ENCODE peak calls at places on chromosomes 16 and 17, in five cellular contexts. P is PC-3, Q is DND-41, I is mammary epithelial cell, R is mesendoderm. L is an unnamed sample.

GRCh38 chr17:59753522-59754467 is 46.3 kb downstream of the VMP1 start:
- DNase-seq in Q (peak; percentile 34), R (peak; percentile 85), I (peak; percentile 83), P (peak; percentile 97), L (peak; percentile 96)

GRCh38 chr16:87541004-87541881 is 48.4 kb upstream of the ZCCHC14 start:
- DNase-seq in I (no peak), P (peak; percentile 40), R (no peak), Q (no peak), L (peak; percentile 85)

GRCh38 chr17:63446218-63446980 is at the start of gene CYB561:
- DNase-seq in R (peak; percentile 81), Q (no peak), P (peak; percentile 90), I (peak; percentile 63), L (peak; percentile 80)

GRCh38 chr17:73838815-73839214 is 194.6 kb upstream of the SDK2 start:
- DNase-seq in I (no peak), Q (no peak), P (no peak), R (no peak), L (no peak)

GRCh38 chr16:12971216-12971615 is 69.8 kb downstream of the SHISA9 start:
- DNase-seq in I (peak; percentile 95), Q (peak; percentile 33), P (peak; percentile 45), R (peak; percentile 59), L (peak; percentile 24)

GRCh38 chr17:48095611-48096010 is 5.7 kb downstream of the CBX1 start:
- DNase-seq in R (no peak), P (no peak), Q (no peak), I (no peak), L (peak; percentile 34)

GRCh38 chr16:67170168-67170947 is at the start of gene NOL3:
- DNase-seq in Q (peak; percentile 66), R (peak; percentile 90), P (peak; percentile 80), I (peak; percentile 73), L (peak; percentile 93)

GRCh38 chr17:33140413-33141099 is 148.9 kb downstream of the SPACA3 start:
- DNase-seq in Q (no peak), R (no peak), P (no peak), I (no peak), L (no peak)

GRCh38 chr16:75238853-75239371 is 12.5 kb downstream of the BCAR1 start:
- DNase-seq in Q (no peak), I (no peak), P (no peak), R (no peak), L (peak; percentile 56)

GRCh38 chr16:57901480-57902069 is 69.4 kb downstream of the CNGB1 start:
- DNase-seq in P (no peak), R (no peak), Q (no peak), I (no peak), L (no peak)

GRCh38 chr17:13182450-13182849 is 164.6 kb upstream of the ELAC2 start:
- DNase-seq in P (no peak), R (no peak), Q (no peak), I (no peak), L (no peak)

GRCh38 chr17:55772086-55772485 is 21.2 kb downstream of the PCTP start:
- DNase-seq in Q (no peak), P (no peak), R (no peak), I (no peak), L (no peak)

GRCh38 chr17:5032865-5033264 is 2.4 kb downstream of the SLC52A1 start:
- DNase-seq in P (no peak), Q (no peak), I (no peak), R (no peak), L (no peak)

GRCh38 chr17:5034651-5035050 is 575 bp downstream of the SLC52A1 start:
- DNase-seq in R (no peak), I (no peak), Q (no peak), P (no peak), L (no peak)

GRCh38 chr17:5034063-5034462 is 1.2 kb downstream of the SLC52A1 start:
- DNase-seq in I (no peak), Q (no peak), P (no peak), R (no peak), L (no peak)

GRCh38 chr17:5033352-5034015 is 1.7 kb downstream of the SLC52A1 start:
- DNase-seq in Q (no peak), I (no peak), P (no peak), R (no peak), L (no peak)

GRCh38 chr17:5035356-5035755 is at the start of gene SLC52A1:
- DNase-seq in I (peak; percentile 20), R (no peak), Q (no peak), P (no peak), L (no peak)
- H3K9ac ChIP-seq in I (no peak within 1 kb of the TSS), R (no peak within 1 kb of the TSS), Q (no peak within 1 kb of the TSS), P (no peak within 1 kb of the TSS), L (no peak within 1 kb of the TSS)

DNA sequence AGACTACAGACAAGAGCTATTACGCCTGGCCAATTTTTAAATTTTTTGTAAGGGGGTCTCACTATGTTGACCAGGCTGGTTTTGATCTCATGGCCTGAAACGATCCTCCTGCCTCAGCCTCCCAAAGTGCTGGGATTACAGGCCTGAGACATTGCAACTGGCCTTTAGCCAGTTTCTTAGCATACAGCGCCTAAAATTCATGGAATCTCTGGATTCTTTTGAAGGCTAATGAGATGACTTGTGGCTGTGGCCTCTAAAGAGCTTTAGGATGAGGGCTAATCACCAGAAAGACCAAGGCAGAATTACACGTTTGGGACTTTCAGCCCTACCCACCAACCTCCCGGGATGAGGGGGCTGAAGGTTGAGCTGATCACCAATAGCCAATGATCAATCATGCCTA is 34.6 kb downstream of the AKAP10 start:
- DNase-seq in P (no peak), R (peak; percentile 78), Q (no peak), I (no peak), L (no peak)
- H3K4me1 ChIP-seq in P (peaks cover 35% of the 10 kb centered on the region), R (no peaks in the 10 kb centered on the region), Q (no peaks in the 10 kb centered on the region), I (peaks cover 5% of the 10 kb centered on the region), L (peaks cover 20% of the 10 kb centered on the region)

DNA sequence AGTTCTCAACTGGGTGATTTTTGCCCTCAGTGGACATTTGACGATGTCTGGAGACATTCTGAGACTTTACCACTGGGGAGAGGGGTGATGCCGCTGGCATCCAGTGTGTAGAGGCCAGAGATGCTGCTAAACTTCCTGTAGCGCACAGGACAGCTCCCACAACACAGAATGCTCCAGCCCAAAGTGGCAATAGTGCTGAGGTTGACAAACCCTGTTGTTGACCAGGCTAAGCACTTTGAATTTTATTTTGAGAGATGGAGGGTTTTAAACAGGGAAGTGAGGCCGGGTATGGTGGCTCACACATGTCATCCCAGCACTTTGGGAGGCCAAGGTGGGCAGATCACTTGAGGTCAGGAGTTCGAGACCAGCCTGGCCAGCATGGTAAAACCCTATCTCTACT is 44.0 kb downstream of the SYT17 start:
- DNase-seq in P (no peak), Q (no peak), R (no peak), I (no peak), L (no peak)
- H3K9ac ChIP-seq in P (no peak overlapping the region), Q (no peak overlapping the region), R (no peak overlapping the region), I (no peak overlapping the region), L (no peak overlapping the region)

GRCh38 chr16:26709754-26710153 is 357.0 kb upstream of the C16orf82 start:
- DNase-seq in R (no peak), Q (no peak), P (no peak), I (no peak), L (no peak)
- H3K4me1 ChIP-seq in R (no peaks in the 10 kb centered on the region), Q (no peaks in the 10 kb centered on the region), P (no peaks in the 10 kb centered on the region), I (no peaks in the 10 kb centered on the region), L (no peaks in the 10 kb centered on the region)

L was measured in adipocyte.